ENCODE peak calls at places on chromosome 6, in nine cellular contexts. Y is ovary, P is IMR-90, U is mammary epithelial cell, S is left lung, D is sigmoid colon, W is tibial artery, F is HepG2, R is stomach. H is an unnamed sample.
A peak's percentile ranks its signal among the peaks of the same experiment; 100 is the strongest.

GRCh38 chr6:14412026-14412425 is 294.5 kb downstream of the CD83 start:
- DNase-seq in Y (no peak), P (no peak), U (no peak), S (no peak), D (no peak), W (no peak), F (no peak), R (no peak), H (no peak)

GRCh38 chr6:41940759-41941279 is 789 bp downstream of the CCND3 start:
- DNase-seq in Y (peak; percentile 65), P (peak; percentile 12), U (peak; percentile 43), S (peak; percentile 90), D (peak; percentile 75), W (peak; percentile 71), F (no peak), R (peak; percentile 44), H (peak; percentile 66)

GRCh38 chr6:115891111-115891669 is 169.5 kb downstream of the FRK start:
- DNase-seq in Y (no peak), P (peak; percentile 30), U (peak; percentile 84), S (no peak), D (no peak), W (no peak), F (no peak), R (no peak), H (no peak)

GRCh38 chr6:103534107-103534506 is 1325.6 kb downstream of the HACE1 start:
- DNase-seq in Y (no peak), P (no peak), U (no peak), S (no peak), D (no peak), W (no peak), F (no peak), R (no peak), H (no peak)

GRCh38 chr6:157002795-157003194 is 225.6 kb downstream of the ARID1B start:
- DNase-seq in Y (no peak), P (no peak), U (no peak), S (no peak), D (no peak), W (no peak), F (no peak), R (no peak), H (no peak)

GRCh38 chr6:107690864-107691661 is 133.1 kb downstream of the SCML4 start:
- DNase-seq in Y (peak; percentile 54), P (peak; percentile 96), U (no peak), S (no peak), D (peak; percentile 71), W (no peak), F (no peak), R (no peak), H (no peak)

GRCh38 chr6:133062077-133062476 is 179.1 kb upstream of the EYA4 start:
- DNase-seq in Y (no peak), P (peak; percentile 100), U (no peak), S (no peak), D (no peak), W (no peak), F (no peak), R (no peak), H (no peak)

GRCh38 chr6:129287778-129288177 is 404.8 kb downstream of the LAMA2 start:
- DNase-seq in Y (no peak), P (no peak), U (no peak), S (no peak), D (no peak), W (no peak), F (no peak), R (no peak), H (no peak)

GRCh38 chr6:134537146-134537555 is 219.2 kb upstream of the SGK1 start:
- DNase-seq in Y (no peak), P (peak; percentile 97), U (peak; percentile 100), S (no peak), D (no peak), W (no peak), F (no peak), R (no peak), H (no peak)

GRCh38 chr6:100892693-100893092 is 11.6 kb upstream of the ASCC3 start:
- DNase-seq in Y (no peak), P (no peak), U (no peak), S (peak; percentile 59), D (no peak), W (no peak), F (no peak), R (no peak), H (no peak)

GRCh38 chr6:13164316-13164715 is 164.0 kb downstream of the TBC1D7 start:
- DNase-seq in Y (no peak), P (no peak), U (no peak), S (no peak), D (no peak), W (no peak), F (no peak), R (no peak), H (no peak)

GRCh38 chr6:135938588-135939215 is 87.2 kb downstream of the PDE7B start:
- DNase-seq in Y (no peak), P (peak; percentile 43), U (no peak), S (no peak), D (no peak), W (peak; percentile 71), F (peak; percentile 8), R (no peak), H (peak; percentile 26)

GRCh38 chr6:14211596-14211961 is 94.0 kb downstream of the CD83 start:
- DNase-seq in Y (peak; percentile 66), P (peak; percentile 37), U (no peak), S (peak; percentile 83), D (peak; percentile 71), W (peak; percentile 66), F (peak; percentile 12), R (peak; percentile 41), H (peak; percentile 71)

GRCh38 chr6:4599924-4600323 is 176.3 kb upstream of the CDYL start:
- DNase-seq in Y (no peak), P (peak; percentile 84), U (peak; percentile 97), S (no peak), D (no peak), W (no peak), F (peak; percentile 28), R (no peak), H (no peak)

GRCh38 chr6:108559884-108560462 is 744 bp upstream of the FOXO3 start:
- DNase-seq in Y (peak; percentile 85), P (peak; percentile 74), U (peak; percentile 75), S (no peak), D (peak; percentile 93), W (peak; percentile 91), F (peak; percentile 39), R (peak; percentile 49), H (peak; percentile 70)

GRCh38 chr6:100078509-100078908 is 84.5 kb upstream of the MCHR2 start:
- DNase-seq in Y (no peak), P (peak; percentile 19), U (peak; percentile 33), S (no peak), D (no peak), W (no peak), F (peak; percentile 20), R (no peak), H (no peak)

GRCh38 chr6:147046131-147046530 is 158.1 kb upstream of the STXBP5 start:
- DNase-seq in Y (no peak), P (peak; percentile 12), U (no peak), S (no peak), D (no peak), W (no peak), F (no peak), R (no peak), H (no peak)

GRCh38 chr6:133741375-133741861 is 147.5 kb upstream of the TCF21 start:
- DNase-seq in Y (no peak), P (peak; percentile 13), U (no peak), S (no peak), D (no peak), W (no peak), F (no peak), R (no peak), H (no peak)

GRCh38 chr6:3847521-3847920 is 1.7 kb upstream of the FAM50B start:
- DNase-seq in Y (no peak), P (peak; percentile 36), U (no peak), S (no peak), D (no peak), W (no peak), F (no peak), R (no peak), H (no peak)

GRCh38 chr6:169722362-169723199 is 1.7 kb downstream of the PHF10 start:
- DNase-seq in Y (peak; percentile 57), P (peak; percentile 88), U (peak; percentile 86), S (peak; percentile 82), D (peak; percentile 75), W (peak; percentile 76), F (peak; percentile 81), R (peak; percentile 43), H (peak; percentile 36)

GRCh38 chr6:125259354-125259736 is 42.4 kb downstream of the HDDC2 start:
- DNase-seq in Y (no peak), P (no peak), U (no peak), S (no peak), D (no peak), W (no peak), F (no peak), R (no peak), H (no peak)

GRCh38 chr6:107488174-107488874 is 1.6 kb upstream of the SOBP start:
- DNase-seq in Y (peak; percentile 40), P (no peak), U (no peak), S (no peak), D (no peak), W (no peak), F (no peak), R (no peak), H (no peak)

GRCh38 chr6:158808918-158809678 is 10.1 kb downstream of the EZR start:
- DNase-seq in Y (no peak), P (no peak), U (no peak), S (no peak), D (no peak), W (no peak), F (peak; percentile 78), R (peak; percentile 27), H (no peak)
- H3K27ac ChIP-seq in Y (no peak overlapping the region), P (no peak overlapping the region), U (peak overlapping the region; percentile 19), S (no peak overlapping the region), D (no peak overlapping the region), W (no peak overlapping the region), F (peak overlapping the region; percentile 33), R (peak overlapping the region; percentile 49), H (no peak overlapping the region)

DNA sequence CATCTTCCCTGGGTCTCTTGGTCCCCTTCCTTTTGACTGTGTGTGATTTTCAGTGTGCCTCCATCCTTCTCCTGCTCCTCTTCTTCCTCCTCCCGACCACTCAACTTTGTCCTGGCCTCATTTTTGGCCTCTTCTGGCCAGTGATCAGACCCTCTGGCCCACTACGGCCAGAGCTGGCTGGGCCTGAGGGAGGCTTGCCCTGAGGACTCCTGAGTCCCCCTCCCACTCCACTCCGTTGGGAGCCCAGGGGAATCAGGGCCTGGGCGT is 910 bp upstream of the DDR1 start:
- DNase-seq in Y (no peak), P (no peak), U (no peak), S (no peak), D (no peak), W (peak; percentile 64), F (no peak), R (no peak), H (no peak)
- H3K4me1 ChIP-seq in Y (peaks cover 16% of the 10 kb centered on the region), P (peaks cover 43% of the 10 kb centered on the region), U (peaks cover 53% of the 10 kb centered on the region), S (peaks cover 36% of the 10 kb centered on the region), D (peaks cover 34% of the 10 kb centered on the region), W (peaks cover 31% of the 10 kb centered on the region), F (peaks cover 59% of the 10 kb centered on the region), R (peaks cover 64% of the 10 kb centered on the region), H (peaks cover 42% of the 10 kb centered on the region)

GRCh38 chr6:167401525-167402194 is 76.8 kb downstream of the TTLL2 start:
- DNase-seq in Y (no peak), P (no peak), U (no peak), S (peak; percentile 85), D (no peak), W (no peak), F (no peak), R (peak; percentile 43), H (no peak)
- TF ChIP-seq CTCF in Y (no peak), P (no peak), U (no peak), S (no peak), D (no peak), W (no peak), F (no peak), R (no peak), H (no peak)

GRCh38 chr6:56683882-56684281 is 41.2 kb upstream of the DST start:
- DNase-seq in Y (no peak), P (peak; percentile 93), U (peak; percentile 89), S (no peak), D (no peak), W (peak; percentile 79), F (peak; percentile 98), R (no peak), H (peak; percentile 59)
- H3K27ac ChIP-seq in Y (no peak overlapping the region), P (no peak overlapping the region), U (peak overlapping the region; percentile 43), S (peak overlapping the region; percentile 57), D (peak overlapping the region; percentile 56), W (peak overlapping the region; percentile 76), F (peak overlapping the region; percentile 28), R (no peak overlapping the region), H (peak overlapping the region; percentile 75)

H was measured in heart right ventricle.